ENCODE peak calls at places on chromosomes 16 and 17, in four cellular contexts. R is neural crest cell, S is esophagus muscularis mucosa, H is WTC11. N is an unnamed sample.

GRCh38 chr17:7043544-7044268 is at the start of gene SLC16A11:
- DNase-seq in H (peak; percentile 41), S (no peak), R (no peak), N (no peak)

GRCh38 chr17:63425478-63425877 is 20.6 kb downstream of the CYB561 start:
- DNase-seq in S (no peak), H (peak; percentile 83), R (peak; percentile 78), N (no peak)

GRCh38 chr16:2810651-2811050 is 6.4 kb upstream of the PRSS21 start:
- DNase-seq in R (no peak), H (no peak), S (no peak), N (no peak)

GRCh38 chr16:20023190-20023589 is 50.5 kb downstream of the GPR139 start:
- DNase-seq in R (peak; percentile 17), S (no peak), H (no peak), N (no peak)

GRCh38 chr17:12545877-12546513 is 119.7 kb upstream of the MYOCD start:
- DNase-seq in R (peak; percentile 33), S (no peak), H (peak; percentile 49), N (no peak)

GRCh38 chr16:4283939-4284338 is 11.1 kb upstream of the TFAP4 start:
- DNase-seq in S (no peak), H (no peak), R (no peak), N (no peak)

GRCh38 chr17:50331085-50331791 is 14.7 kb upstream of the XYLT2 start:
- DNase-seq in R (no peak), H (no peak), S (no peak), N (no peak)

GRCh38 chr16:85149776-85150175 is 37.5 kb upstream of the CIBAR2 start:
- DNase-seq in S (no peak), R (no peak), H (no peak), N (no peak)

GRCh38 chr17:48261297-48261880 is 153.8 kb downstream of the SNX11 start:
- DNase-seq in S (no peak), H (peak; percentile 70), R (peak; percentile 6), N (no peak)

GRCh38 chr17:66829386-66829864 is 5.5 kb upstream of the CACNG5 start:
- DNase-seq in H (peak; percentile 74), S (no peak), R (peak; percentile 45), N (no peak)

GRCh38 chr17:50661795-50662391 is 27.2 kb downstream of the ABCC3 start:
- DNase-seq in R (no peak), H (no peak), S (no peak), N (no peak)

GRCh38 chr16:79089735-79090284 is 510.7 kb downstream of the MAF start:
- DNase-seq in S (no peak), R (no peak), H (no peak), N (no peak)

GRCh38 chr17:83174859-83175550 is 95.6 kb downstream of the METRNL start:
- DNase-seq in R (no peak), S (no peak), H (no peak), N (no peak)

GRCh38 chr17:78241277-78242023 is 10.0 kb downstream of the TMEM235 start:
- DNase-seq in R (no peak), S (no peak), H (no peak), N (no peak)

GRCh38 chr16:4475880-4476790 is at the start of gene HMOX2:
- DNase-seq in S (peak; percentile 97), R (peak; percentile 88), H (peak; percentile 96), N (peak; percentile 91)

GRCh38 chr17:81867123-81867951 is 3.8 kb downstream of the ARHGDIA start:
- DNase-seq in S (no peak), H (peak; percentile 39), R (no peak), N (no peak)

DNA sequence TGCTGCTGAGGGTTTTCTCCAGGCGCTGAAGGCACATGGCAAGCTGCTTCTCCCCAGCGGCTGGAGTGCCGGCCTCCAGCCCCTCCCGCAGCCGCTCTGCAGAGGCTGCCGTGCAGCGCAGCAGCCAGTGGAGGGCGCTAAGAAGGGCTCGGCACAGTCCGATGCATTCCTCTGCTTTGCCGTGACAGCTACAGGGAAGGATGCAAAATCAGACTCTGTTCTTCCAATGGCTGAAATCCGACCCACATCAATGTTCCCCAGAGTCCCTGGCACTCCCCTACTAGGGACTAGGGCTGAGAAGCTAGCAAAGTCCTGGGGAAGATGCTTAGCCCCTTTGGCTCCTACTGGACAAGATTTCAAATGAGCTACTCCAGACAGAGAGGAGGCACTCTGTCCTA is 19.0 kb downstream of the MED24 start:
- DNase-seq in S (no peak), H (peak; percentile 86), R (peak; percentile 65), N (peak; percentile 77)
- TF ChIP-seq CTCF in S (peak; percentile 62), H (peak; percentile 80), R (peak; percentile 66), N (peak; percentile 72)

GRCh38 chr16:86605950-86606349 is 27.6 kb downstream of the FOXL1 start:
- DNase-seq in S (no peak), H (no peak), R (no peak), N (no peak)

GRCh38 chr16:86609661-86610060 is 31.3 kb downstream of the FOXL1 start:
- DNase-seq in S (no peak), H (no peak), R (no peak), N (no peak)

GRCh38 chr16:86610779-86611516 is 32.6 kb downstream of the FOXL1 start:
- DNase-seq in S (no peak), H (no peak), R (no peak), N (no peak)

GRCh38 chr16:86609115-86609514 is 30.8 kb downstream of the FOXL1 start:
- DNase-seq in S (no peak), R (no peak), H (no peak), N (no peak)

GRCh38 chr16:86608301-86608747 is 30.0 kb downstream of the FOXL1 start:
- DNase-seq in H (no peak), S (no peak), R (no peak), N (no peak)
- TF ChIP-seq CTCF in H (no peak), S (no peak), R (no peak), N (no peak)

GRCh38 chr17:37137070-37137610 is 188.4 kb downstream of the AATF start:
- DNase-seq in H (no peak), R (no peak), S (no peak), N (no peak)
- TF ChIP-seq CTCF in H (no peak), R (no peak), S (no peak), N (no peak)

DNA sequence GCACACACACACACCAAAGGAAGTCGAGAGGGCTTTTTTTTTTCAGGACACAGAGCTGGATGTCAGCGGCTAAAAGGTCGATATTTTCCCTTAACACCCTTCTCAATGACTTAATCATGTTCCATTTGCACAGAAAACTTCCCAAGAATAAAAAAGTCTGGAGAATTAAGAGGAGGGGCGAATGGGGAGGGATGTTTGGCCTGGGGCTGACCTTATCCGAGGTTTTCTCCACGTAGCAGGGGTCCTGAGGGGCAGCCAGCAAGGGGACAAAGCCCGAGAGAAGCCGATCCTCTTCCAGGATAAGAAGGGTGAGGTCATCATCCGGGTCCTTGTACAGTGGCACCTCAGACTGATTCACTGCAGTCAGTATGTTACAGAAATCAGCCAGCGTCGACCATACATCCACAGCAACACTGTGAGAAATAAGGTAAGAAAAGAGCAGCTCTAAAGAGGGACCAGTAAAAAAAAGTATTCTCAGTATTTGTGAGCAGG is 117.6 kb downstream of the HIC1 start:
- DNase-seq in R (peak; percentile 25), H (no peak), S (no peak), N (no peak)
- TF ChIP-seq CTCF in R (no peak), H (no peak), S (no peak), N (no peak)

GRCh38 chr17:3965123-3965800 is 1.0 kb upstream of the ATP2A3 start:
- DNase-seq in H (peak; percentile 78), S (no peak), R (peak; percentile 20), N (no peak)
- TF ChIP-seq CTCF in H (no peak), S (no peak), R (no peak), N (no peak)

GRCh38 chr17:1573932-1574696 is 11.5 kb upstream of the PITPNA start:
- DNase-seq in R (peak; percentile 70), S (peak; percentile 94), H (peak; percentile 87), N (peak; percentile 83)
- TF ChIP-seq CTCF in R (peak; percentile 79), S (peak; percentile 94), H (peak; percentile 84), N (peak; percentile 2)